ENCODE peak calls at places on chromosomes 13 and 19, in ten cellular contexts. L is effector memory CD4-positive, alpha-beta T cell; M is retina; X is hepatic stellate cell; B is NCI-H1092; U is adrenal gland; K is mesenteric fat pad; J is astrocyte of the spinal cord; W is activated naive CD8-positive, alpha-beta T cell treated with anti-CD3 and anti-CD28 coated beads, Interleukin-2, amount 50 U/mL, for 24 hours; N is iPS-NIHi11. A is an unnamed sample.

GRCh38 chr13:27658569-27658968 is 36.9 kb downstream of the POLR1D start:
- DNase-seq in X (no peak), M (no peak), K (no peak), J (peak), W (no peak), U (no peak), N (no peak), B (no peak), L (no peak), A (no peak)

GRCh38 chr13:28478127-28478526 is 16.8 kb downstream of the FLT1 start:
- DNase-seq in M (no peak), L (no peak), K (no peak), U (no peak), W (no peak), B (no peak), N (no peak), J (peak), X (no peak), A (no peak)

GRCh38 chr13:114212096-114212495 is 22.6 kb upstream of the CDC16 start:
- DNase-seq in L (no peak), U (no peak), N (no peak), J (peak), M (no peak), B (no peak), K (no peak), X (no peak), W (no peak), A (no peak)

GRCh38 chr13:91482427-91482826 is 84.0 kb downstream of the GPC5 start:
- DNase-seq in M (peak), W (no peak), B (no peak), X (no peak), U (no peak), N (peak), L (no peak), K (no peak), J (peak), A (no peak)

GRCh38 chr13:27194895-27195764 is 23.5 kb upstream of the USP12 start:
- DNase-seq in X (peak), M (no peak), W (no peak), B (no peak), J (peak), N (peak), U (peak), L (no peak), K (no peak), A (no peak)

GRCh38 chr13:50410921-50411712 is 395.9 kb downstream of the KCNRG start:
- DNase-seq in L (no peak), K (no peak), N (no peak), B (no peak), J (peak), U (peak), W (peak), X (peak), M (no peak), A (no peak)

GRCh38 chr19:16429759-16430091 is 42.0 kb downstream of the EPS15L1 start:
- DNase-seq in K (no peak), B (no peak), L (no peak), U (no peak), X (no peak), J (no peak), M (no peak), W (no peak), N (no peak), A (no peak)

GRCh38 chr13:104140557-104140956 is 1074.3 kb upstream of the SLC10A2 start:
- DNase-seq in K (no peak), N (no peak), J (peak), W (no peak), B (peak), U (no peak), M (peak), X (no peak), L (no peak), A (no peak)

GRCh38 chr13:25796474-25796873 is 255.3 kb downstream of the SHISA2 start:
- DNase-seq in N (no peak), U (no peak), M (no peak), X (no peak), J (peak), W (no peak), B (no peak), L (no peak), K (no peak), A (no peak)

GRCh38 chr19:3621689-3622088 is 4.9 kb downstream of the CACTIN start:
- DNase-seq in U (no peak), W (no peak), J (no peak), B (no peak), M (no peak), L (no peak), N (no peak), K (no peak), X (no peak), A (no peak)

GRCh38 chr13:113968463-113969310 is 5.2 kb downstream of the C13orf46 start:
- DNase-seq in U (no peak), X (no peak), J (no peak), B (no peak), K (no peak), N (no peak), L (no peak), W (no peak), M (no peak), A (no peak)

GRCh38 chr13:114015608-114016295 is 41.9 kb upstream of the C13orf46 start:
- DNase-seq in L (no peak), J (no peak), B (no peak), K (no peak), N (no peak), X (no peak), W (peak), U (peak), M (no peak), A (no peak)